ENCODE peak calls at places on chromosomes 6 and 20, in four cellular contexts. W is GM12878, B is HepG2, P is K562. E is an unnamed sample.

GRCh38 chr6:107731422-107732319 is 92.4 kb downstream of the SCML4 start:
- DNase-seq in B (no peak), W (no peak), P (no peak), E (no peak)

GRCh38 chr6:128388380-128388779 is 132.0 kb downstream of the PTPRK start:
- DNase-seq in P (no peak), W (no peak), B (no peak), E (no peak)

GRCh38 chr6:108677357-108677756 is 116.6 kb downstream of the FOXO3 start:
- DNase-seq in W (no peak), P (no peak), B (no peak), E (no peak)

GRCh38 chr20:48791666-48792071 is 36.1 kb downstream of the PREX1 start:
- DNase-seq in W (no peak), B (no peak), P (no peak), E (no peak)

GRCh38 chr6:111061493-111061892 is 25.8 kb upstream of the SLC16A10 start:
- DNase-seq in B (no peak), W (no peak), P (peak), E (no peak)

GRCh38 chr20:38804682-38805501 is 605 bp upstream of the PPP1R16B start:
- DNase-seq in P (peak), B (no peak), W (peak), E (no peak)

GRCh38 chr20:10672579-10673127 is 1.1 kb downstream of the JAG1 start:
- DNase-seq in P (peak), W (no peak), B (peak), E (no peak)

GRCh38 chr20:3927486-3928291 is 38.5 kb downstream of the PANK2 start:
- DNase-seq in W (no peak), P (no peak), B (no peak), E (no peak)

GRCh38 chr6:90458353-90459224 is 128.3 kb downstream of the MAP3K7 start:
- DNase-seq in W (no peak), B (no peak), P (peak), E (no peak)

GRCh38 chr20:45951925-45952834 is 17.7 kb downstream of the PCIF1 start:
- DNase-seq in W (no peak), B (no peak), P (no peak), E (no peak)

GRCh38 chr20:19849341-19850189 is 91.5 kb downstream of the RIN2 start:
- DNase-seq in W (no peak), B (no peak), P (no peak), E (no peak)

GRCh38 chr6:169863149-169863525 is 111.7 kb downstream of the ERMARD start:
- DNase-seq in P (no peak), W (no peak), B (no peak), E (no peak)

GRCh38 chr20:45229264-45230056 is 8.3 kb downstream of the SEMG2 start:
- DNase-seq in W (no peak), B (peak), P (peak), E (peak)

GRCh38 chr6:167678102-167679101 is 148.3 kb upstream of the AFDN start:
- DNase-seq in W (no peak), B (peak), P (no peak), E (no peak)
- TF ChIP-seq FOXK2 in W (no peak), B (no peak), P (no peak), E (no peak)

GRCh38 chr6:150813993-150814359 is 51.5 kb upstream of the MTHFD1L start:
- DNase-seq in B (peak), P (no peak), W (peak), E (no peak)
- TF ChIP-seq FOXK2 in B (no peak), P (no peak), W (peak), E (no peak)

GRCh38 chr20:64159286-64159680 is 5.0 kb upstream of the MYT1 start:
- DNase-seq in P (no peak), W (no peak), B (no peak), E (no peak)

GRCh38 chr20:64158346-64159285 is 5.6 kb upstream of the MYT1 start:
- DNase-seq in P (no peak), W (no peak), B (no peak), E (no peak)

GRCh38 chr20:64159711-64160110 is 4.5 kb upstream of the MYT1 start:
- DNase-seq in B (no peak), P (no peak), W (no peak), E (no peak)

GRCh38 chr20:64160536-64161495 is 3.4 kb upstream of the MYT1 start:
- DNase-seq in P (no peak), B (no peak), W (no peak), E (no peak)

DNA sequence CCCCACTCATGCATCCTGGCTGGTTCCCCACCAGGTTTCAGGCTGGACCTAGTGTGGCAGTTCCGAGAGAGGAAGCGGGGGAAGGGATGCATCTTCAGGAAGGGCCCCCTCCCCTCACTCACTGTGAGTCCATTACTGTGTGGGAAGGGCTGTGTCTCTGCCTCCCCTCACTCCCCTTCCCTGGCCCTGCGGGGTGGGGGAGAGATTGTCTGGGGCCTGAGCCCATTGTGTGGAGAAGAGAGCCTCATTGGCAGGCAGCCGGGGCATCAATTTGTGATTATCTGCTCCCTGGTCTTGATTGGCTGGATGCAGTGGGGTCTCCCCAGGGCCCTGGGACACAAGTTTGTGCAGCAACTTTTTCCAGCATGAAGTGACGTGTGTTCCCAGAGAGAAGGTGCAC is 4.1 kb upstream of the MYT1 start:
- DNase-seq in W (no peak), B (no peak), P (no peak), E (no peak)
- TF ChIP-seq FOXK2 in W (no peak), B (no peak), P (no peak), E (no peak)

GRCh38 chr20:58839991-58840747 is 10.5 kb downstream of the GNAS-AS1 start:
- DNase-seq in B (no peak), W (no peak), P (no peak), E (no peak)

GRCh38 chr20:58840816-58841538 is 9.7 kb downstream of the GNAS-AS1 start:
- DNase-seq in W (no peak), P (no peak), B (no peak), E (no peak)

GRCh38 chr20:58837717-58838116 is 13.0 kb downstream of the GNAS-AS1 start:
- DNase-seq in W (no peak), P (no peak), B (no peak), E (no peak)

GRCh38 chr20:58838174-58838573 is 12.5 kb downstream of the GNAS-AS1 start:
- DNase-seq in P (no peak), B (no peak), W (no peak), E (no peak)

DNA sequence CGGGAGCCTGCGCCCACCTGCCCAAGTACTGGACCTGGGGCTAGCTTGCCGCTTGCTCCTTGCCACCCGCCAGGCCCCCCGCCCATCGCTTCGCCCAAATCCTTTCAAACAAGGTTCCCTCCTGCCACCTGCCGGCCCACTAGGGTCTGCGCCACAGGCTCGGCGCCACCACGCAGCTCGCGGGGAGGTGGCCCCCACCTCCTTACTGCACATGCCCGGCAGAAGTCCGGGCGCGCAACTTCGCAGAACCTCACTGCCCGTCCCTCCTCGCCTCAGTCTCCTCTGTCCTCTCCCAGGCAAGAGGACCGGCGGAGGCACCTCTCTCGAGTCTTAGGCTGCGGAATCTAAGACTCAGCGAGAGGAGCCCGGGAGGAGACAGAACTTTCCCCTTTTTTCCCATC is 11.2 kb downstream of the GNAS-AS1 start:
- DNase-seq in P (peak), W (no peak), B (peak), E (peak)
- TF ChIP-seq FOXK2 in P (no peak), W (no peak), B (no peak), E (no peak)

DNA sequence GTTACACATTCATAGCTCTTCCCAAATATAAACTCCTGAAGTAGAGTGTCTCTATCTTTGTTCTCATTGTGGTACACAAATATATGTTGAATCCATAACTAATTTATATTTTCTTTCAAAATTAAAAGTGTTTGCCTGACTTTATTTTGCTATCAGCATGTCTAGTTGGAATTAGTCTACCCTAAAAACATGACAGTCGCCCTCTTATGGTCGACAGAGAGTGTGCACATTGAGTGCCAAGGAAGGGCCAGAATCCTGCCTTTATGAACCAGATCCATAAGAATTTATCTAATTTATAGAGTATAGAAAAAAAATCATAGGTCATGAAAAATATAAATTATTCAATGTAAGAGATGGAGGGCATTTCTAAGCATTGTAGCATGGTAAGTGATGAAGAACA is 12.3 kb upstream of the DEFB112 start:
- DNase-seq in P (peak), B (peak), W (no peak), E (peak)
- TF ChIP-seq FOXK2 in P (no peak), B (no peak), W (no peak), E (no peak)

GRCh38 chr20:6705106-6705766 is 62.2 kb upstream of the BMP2 start:
- DNase-seq in B (no peak), W (no peak), P (no peak), E (no peak)

GRCh38 chr20:6709865-6710595 is 57.5 kb upstream of the BMP2 start:
- DNase-seq in B (peak), W (no peak), P (no peak), E (no peak)

GRCh38 chr20:6708010-6708409 is 59.5 kb upstream of the BMP2 start:
- DNase-seq in P (no peak), W (no peak), B (no peak), E (no peak)

GRCh38 chr20:6705920-6706500 is 61.5 kb upstream of the BMP2 start:
- DNase-seq in P (no peak), W (no peak), B (no peak), E (no peak)

DNA sequence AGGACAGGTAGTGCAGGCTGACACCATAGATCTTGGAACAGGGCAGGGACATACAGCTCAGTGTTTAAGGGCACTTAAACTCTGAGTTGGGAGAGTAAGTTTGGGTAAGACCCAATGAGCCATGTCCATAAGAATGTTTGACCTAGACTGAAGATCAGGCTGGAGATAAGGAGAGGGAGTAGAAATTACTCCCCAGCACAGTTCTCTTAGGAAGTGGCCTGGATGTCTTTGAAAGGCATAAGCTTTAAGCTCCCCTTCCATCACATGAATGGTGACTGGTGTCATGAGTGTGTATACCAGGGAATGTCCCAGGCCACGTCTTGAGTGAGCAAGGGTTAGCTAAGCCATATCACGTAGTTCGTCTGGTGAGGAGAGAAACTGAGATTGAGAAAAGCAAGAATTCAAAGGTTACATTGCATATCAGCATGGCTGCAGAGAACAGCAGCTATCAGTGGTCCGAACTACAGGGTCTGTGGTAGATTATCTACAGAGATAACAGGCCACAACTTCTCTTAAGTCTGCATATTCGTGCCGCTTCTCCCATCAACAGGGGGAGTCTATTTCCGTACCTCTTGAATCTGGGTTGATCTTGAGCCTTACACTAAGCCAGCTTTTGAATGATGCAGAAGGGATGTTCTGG is 60.1 kb upstream of the BMP2 start:
- DNase-seq in W (no peak), P (no peak), B (no peak), E (no peak)
- TF ChIP-seq FOXK2 in W (no peak), P (no peak), B (no peak), E (no peak)

GRCh38 chr6:43826739-43827138 is 56.7 kb downstream of the VEGFA start:
- DNase-seq in P (no peak), B (no peak), W (no peak), E (no peak)
- TF ChIP-seq FOXK2 in P (no peak), B (no peak), W (no peak), E (no peak)

E was measured in HEK293T.